ENCODE peak calls at places on chromosomes 13 and 19, in five cellular contexts. V is fibroblast of mammary gland, I is cardiac fibroblast, E is lung, B is heart right ventricle. N is an unnamed sample.

GRCh38 chr13:66558511-66558910 is 671.6 kb downstream of the PCDH9 start:
- DNase-seq in V (peak), I (peak), E (no peak), B (no peak), N (no peak)

GRCh38 chr13:90594694-90595093 is 752.8 kb upstream of the MIR17HG start:
- DNase-seq in V (peak), I (peak), E (no peak), B (no peak), N (peak)

GRCh38 chr19:23439623-23440022 is 44.4 kb upstream of the ZNF91 start:
- DNase-seq in V (peak), I (no peak), E (no peak), B (no peak), N (no peak)

GRCh38 chr19:18223860-18224524 is 2.2 kb downstream of the PDE4C start:
- DNase-seq in V (no peak), I (peak), E (no peak), B (peak), N (peak)

GRCh38 chr19:504634-505033 is 2.7 kb upstream of the TPGS1 start:
- DNase-seq in V (no peak), I (no peak), E (no peak), B (no peak), N (no peak)

GRCh38 chr13:31395090-31395489 is 195.3 kb downstream of the B3GLCT start:
- DNase-seq in V (no peak), I (no peak), E (no peak), B (no peak), N (no peak)

GRCh38 chr13:43289458-43290255 is 266.3 kb downstream of the DNAJC15 start:
- DNase-seq in V (peak), I (peak), E (no peak), B (no peak), N (no peak)

GRCh38 chr19:11377237-11377636 is 2.8 kb downstream of the SWSAP1 start:
- DNase-seq in V (peak), I (peak), E (no peak), B (no peak), N (peak)

DNA sequence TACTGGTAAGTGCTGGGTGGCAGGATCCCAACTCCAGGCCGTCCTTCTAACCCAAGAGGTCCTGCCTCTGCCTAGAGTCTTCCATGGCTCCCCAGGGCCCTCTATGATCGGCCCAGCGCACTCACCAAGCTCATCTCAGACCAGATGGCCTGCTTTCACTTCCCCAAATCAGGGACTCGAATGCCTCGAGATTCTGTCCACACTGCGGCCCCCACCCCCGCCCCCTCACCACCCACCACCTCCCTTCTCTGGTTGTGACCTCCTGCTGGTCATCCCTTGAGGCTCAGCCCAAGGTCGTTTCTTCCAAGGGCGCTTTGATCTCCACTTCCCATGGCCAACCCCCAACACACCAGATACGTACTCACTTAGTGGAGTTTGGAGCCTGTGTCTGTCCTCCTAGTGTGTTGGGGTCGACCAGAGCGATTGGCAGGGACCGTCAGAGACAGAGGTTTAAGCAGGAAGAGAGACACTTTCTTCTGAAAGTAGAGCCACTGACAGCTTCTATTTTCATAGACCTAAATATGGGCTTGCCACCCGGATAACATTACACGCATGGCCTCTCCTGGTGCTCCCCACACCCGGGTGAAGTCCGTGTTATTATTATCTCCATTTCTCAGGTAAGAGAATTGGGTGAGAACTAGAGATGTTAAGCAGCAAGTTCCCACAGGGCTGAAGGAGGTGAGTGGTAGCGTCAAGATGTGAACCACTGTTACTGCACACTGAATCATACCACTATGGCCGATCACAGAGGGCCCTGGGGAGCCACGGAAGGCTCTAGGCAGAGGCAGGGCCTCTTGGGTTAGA is at the start of gene FCER2:
- DNase-seq in V (no peak), I (no peak), E (no peak), B (no peak), N (no peak)
- H3K4me3 ChIP-seq in V (no peak), I (no peak), E (no peak), B (no peak), N (no peak)

GRCh38 chr13:98252931-98253470 is 75.9 kb upstream of the RNF113B start:
- DNase-seq in V (peak), I (peak), E (no peak), B (no peak), N (peak)
- H3K4me3 ChIP-seq in V (no peak), I (no peak), E (no peak), B (no peak), N (peak)

DNA sequence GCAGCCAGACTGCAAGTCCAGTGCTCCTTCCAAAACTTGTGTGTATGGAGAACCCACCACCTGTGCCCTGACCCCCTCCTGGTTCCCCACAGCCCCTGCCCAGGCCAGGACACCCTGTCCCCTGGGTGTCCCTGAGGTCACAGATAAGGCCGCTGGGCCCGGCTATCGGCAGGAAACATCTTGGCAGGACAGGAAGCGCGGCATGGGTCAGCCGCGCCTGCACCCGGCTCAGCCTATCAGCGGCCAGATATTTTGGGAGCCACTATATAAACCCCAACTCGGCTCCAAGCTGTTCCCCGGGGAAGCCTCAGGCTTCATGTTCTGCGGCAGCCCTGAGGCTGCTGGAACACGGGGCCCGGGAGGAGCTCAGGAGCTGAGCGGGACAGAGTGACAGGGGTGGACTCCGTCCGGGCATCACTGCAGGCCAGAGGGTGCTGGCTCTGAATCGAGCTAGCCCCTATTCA is 60.8 kb downstream of the AP1M1 start:
- DNase-seq in V (no peak), I (peak), E (peak), B (peak), N (no peak)
- H3K4me3 ChIP-seq in V (no peak), I (no peak), E (no peak), B (peak), N (no peak)

GRCh38 chr13:23845309-23845708 is 43.9 kb downstream of the MIPEP start:
- DNase-seq in V (no peak), I (no peak), E (no peak), B (no peak), N (no peak)
- H3K4me3 ChIP-seq in V (no peak), I (no peak), E (no peak), B (no peak), N (no peak)

GRCh38 chr19:51366999-51367564 is 894 bp upstream of the ETFB start:
- DNase-seq in V (no peak), I (no peak), E (peak), B (peak), N (no peak)

GRCh38 chr19:51367565-51368365 is 1.0 kb downstream of the CLDND2 start:
- DNase-seq in V (peak), I (peak), E (peak), B (peak), N (peak)

GRCh38 chr19:51365211-51366049 is 758 bp downstream of the ETFB start:
- DNase-seq in V (peak), I (peak), E (no peak), B (peak), N (peak)

GRCh38 chr19:51364200-51365106 is 1.7 kb downstream of the ETFB start:
- DNase-seq in V (peak), I (peak), E (no peak), B (no peak), N (peak)

GRCh38 chr19:51366050-51366998 is at the start of gene ETFB:
- DNase-seq in V (peak), I (peak), E (peak), B (peak), N (peak)
- H3K4me3 ChIP-seq in V (peak), I (peak), E (peak), B (peak), N (peak)

GRCh38 chr13:109789262-109789661 is 2.9 kb upstream of the IRS2 start:
- DNase-seq in V (no peak), I (no peak), E (no peak), B (no peak), N (no peak)
- H3K4me3 ChIP-seq in V (no peak), I (no peak), E (no peak), B (no peak), N (no peak)